ENCODE peak calls at places on chromosomes 16 and 17, in ten cellular contexts. C is tibial nerve, R is A549, U is sigmoid colon, A is esophagus muscularis mucosa, I is K562, W is transverse colon, J is stomach, O is H1, Q is HepG2. Z is an unnamed sample.

GRCh38 chr16:51107742-51108141 is 43.3 kb downstream of the SALL1 start:
- DNase-seq in Q (peak), C (no peak), R (no peak), U (no peak), I (no peak), O (no peak), A (no peak), W (no peak), J (no peak), Z (no peak)

GRCh38 chr17:37717627-37718382 is 27.1 kb downstream of the HNF1B start:
- DNase-seq in Q (no peak), A (no peak), C (no peak), W (no peak), I (no peak), O (no peak), U (no peak), J (no peak), R (no peak), Z (no peak)

GRCh38 chr16:1003551-1004347 is 22.2 kb downstream of the SOX8 start:
- DNase-seq in I (no peak), J (no peak), C (no peak), R (no peak), O (no peak), Q (no peak), A (no peak), U (no peak), W (no peak), Z (no peak)

GRCh38 chr16:28067604-28068382 is 4.3 kb upstream of the GSG1L start:
- DNase-seq in U (no peak), Q (no peak), W (no peak), C (peak), J (no peak), R (no peak), A (no peak), I (peak), O (no peak), Z (no peak)

GRCh38 chr16:23274968-23275367 is 27.1 kb upstream of the SCNN1B start:
- DNase-seq in O (no peak), A (no peak), J (no peak), R (peak), I (peak), C (no peak), U (no peak), Q (peak), W (no peak), Z (no peak)

GRCh38 chr16:57341441-57342303 is 16.9 kb upstream of the CCL22 start:
- DNase-seq in W (peak), I (no peak), U (no peak), R (peak), C (peak), A (peak), O (no peak), J (peak), Q (no peak), Z (no peak)

GRCh38 chr17:16872836-16873653 is 98.9 kb downstream of the TNFRSF13B start:
- DNase-seq in R (peak), I (peak), W (peak), U (no peak), C (no peak), Q (no peak), A (no peak), J (peak), O (no peak), Z (no peak)

GRCh38 chr17:41496803-41497484 is 7.2 kb upstream of the KRT36 start:
- DNase-seq in R (peak), O (peak), Q (peak), J (peak), I (peak), A (no peak), C (peak), W (peak), U (no peak), Z (peak)

GRCh38 chr17:44110823-44111633 is 12.4 kb downstream of the HDAC5 start:
- DNase-seq in I (peak), O (peak), W (peak), R (peak), J (peak), Q (peak), U (peak), A (peak), C (peak), Z (peak)

GRCh38 chr16:83840060-83840617 is 32.4 kb downstream of the HSBP1 start:
- DNase-seq in U (no peak), Q (no peak), J (no peak), R (no peak), A (no peak), C (no peak), I (no peak), O (no peak), W (no peak), Z (no peak)

GRCh38 chr17:58831780-58832179 is 76.1 kb downstream of the PPM1E start:
- DNase-seq in W (no peak), R (no peak), J (no peak), C (no peak), A (no peak), I (no peak), O (no peak), U (no peak), Q (no peak), Z (no peak)

GRCh38 chr16:69417537-69418199 is 6.8 kb upstream of the CYB5B start:
- DNase-seq in I (no peak), J (no peak), O (no peak), U (no peak), R (peak), C (no peak), W (no peak), A (no peak), Q (peak), Z (no peak)

GRCh38 chr16:49158029-49158642 is 123.5 kb downstream of the CBLN1 start:
- DNase-seq in A (no peak), R (peak), I (peak), U (no peak), C (no peak), J (no peak), O (no peak), W (peak), Q (peak), Z (no peak)

GRCh38 chr17:77307479-77308198 is 166.9 kb downstream of the SEC14L1 start:
- DNase-seq in A (no peak), O (no peak), W (no peak), U (no peak), C (no peak), R (no peak), Q (no peak), I (no peak), J (no peak), Z (no peak)

GRCh38 chr17:1413281-1413791 is 13.3 kb upstream of the YWHAE start:
- DNase-seq in R (peak), Q (peak), A (no peak), J (peak), W (peak), O (no peak), I (peak), C (peak), U (no peak), Z (no peak)

GRCh38 chr17:82021728-82022309 is 859 bp downstream of the CENPX start:
- DNase-seq in O (no peak), I (peak), J (no peak), C (no peak), W (peak), R (no peak), Q (no peak), U (no peak), A (no peak), Z (no peak)

GRCh38 chr16:77531741-77532140 is 96.9 kb upstream of the ADAMTS18 start:
- DNase-seq in U (no peak), A (peak), I (no peak), R (peak), O (no peak), C (no peak), J (no peak), W (no peak), Q (no peak), Z (no peak)

GRCh38 chr17:50240876-50241275 is 33.4 kb upstream of the TMEM92 start:
- DNase-seq in U (no peak), I (no peak), C (no peak), A (no peak), R (no peak), O (no peak), J (no peak), Q (no peak), W (no peak), Z (no peak)

GRCh38 chr17:37818689-37819088 is 73.8 kb upstream of the HNF1B start:
- DNase-seq in Q (no peak), C (no peak), J (peak), I (no peak), R (peak), A (no peak), O (no peak), W (peak), U (no peak), Z (no peak)

GRCh38 chr17:47632991-47633390 is 16.7 kb upstream of the KPNB1 start:
- DNase-seq in C (no peak), R (no peak), W (no peak), U (no peak), J (no peak), O (no peak), Q (no peak), A (no peak), I (no peak), Z (no peak)

GRCh38 chr17:48729335-48730239 is 1.0 kb upstream of the HOXB13 start:
- DNase-seq in O (no peak), I (no peak), W (no peak), A (no peak), C (no peak), Q (no peak), R (no peak), J (no peak), U (peak), Z (no peak)

GRCh38 chr16:9138731-9139501 is 47.5 kb downstream of the HAPSTR1 start:
- DNase-seq in J (peak), Q (peak), C (peak), O (no peak), W (peak), I (peak), U (peak), R (peak), A (no peak), Z (peak)

GRCh38 chr16:88287219-88287618 is 95.5 kb upstream of the ZNF469 start:
- DNase-seq in J (no peak), W (no peak), A (no peak), I (peak), O (no peak), R (peak), Q (peak), U (no peak), C (no peak), Z (no peak)

GRCh38 chr16:2882460-2883026 is 472 bp upstream of the FLYWCH2 start:
- DNase-seq in I (peak), W (peak), Q (peak), C (peak), R (peak), U (peak), O (peak), A (peak), J (peak), Z (peak)

GRCh38 chr17:5241861-5242671 is 7.4 kb upstream of the SCIMP start:
- DNase-seq in W (peak), R (no peak), A (no peak), Q (no peak), I (no peak), O (no peak), C (no peak), J (peak), U (no peak), Z (no peak)

GRCh38 chr17:61371606-61372005 is 28.0 kb upstream of the TBX2 start:
- DNase-seq in R (no peak), C (no peak), U (no peak), O (no peak), I (no peak), Q (no peak), W (no peak), A (no peak), J (no peak), Z (no peak)
- TF ChIP-seq CTCF in R (no peak), C (no peak), U (no peak), O (no peak), I (no peak), Q (no peak), W (no peak), A (no peak), J (no peak), Z (no peak)

DNA sequence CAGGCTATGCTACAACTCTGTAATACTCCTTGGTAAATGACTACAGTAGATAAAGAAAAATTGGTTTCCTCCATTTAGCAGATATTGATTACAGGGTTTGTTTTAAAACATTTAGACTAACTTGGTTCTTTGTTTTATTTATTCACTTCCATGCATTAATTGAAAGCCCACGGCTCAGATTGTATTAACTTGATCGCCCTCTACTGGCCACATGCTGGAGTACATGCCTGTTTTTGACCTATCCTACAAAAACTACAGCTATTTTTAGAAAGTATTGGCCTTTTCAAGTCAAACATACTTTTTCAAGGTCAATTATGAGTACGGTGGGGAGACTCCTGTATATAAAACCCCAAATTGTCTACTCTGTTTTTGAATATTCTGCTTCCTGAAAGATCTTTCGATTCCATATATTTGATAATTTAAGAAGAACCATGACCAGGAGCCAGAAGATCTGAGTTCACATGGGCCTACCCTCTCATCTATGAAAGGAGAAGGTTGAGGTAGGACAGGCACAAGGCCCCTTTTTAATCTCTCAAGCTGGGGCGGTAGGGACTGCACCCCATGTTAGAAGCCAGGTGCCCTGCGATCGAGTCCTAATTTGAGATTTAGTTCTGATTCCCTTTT is 51.8 kb downstream of the CA10 start:
- DNase-seq in A (no peak), W (peak), O (no peak), R (peak), U (no peak), Q (peak), I (peak), C (peak), J (peak), Z (peak)
- TF ChIP-seq EP300 in A (no peak), W (no peak), O (no peak), R (no peak), U (no peak), Q (no peak), I (no peak), C (no peak), J (no peak), Z (no peak)

GRCh38 chr16:4372315-4372577 is 598 bp downstream of the VASN start:
- DNase-seq in A (no peak), I (no peak), C (no peak), W (no peak), R (no peak), U (no peak), J (no peak), O (no peak), Q (no peak), Z (no peak)

GRCh38 chr16:4370151-4370550 is 1.5 kb upstream of the VASN start:
- DNase-seq in I (no peak), R (no peak), A (no peak), J (no peak), C (no peak), W (no peak), O (no peak), U (no peak), Q (no peak), Z (no peak)

GRCh38 chr16:4372578-4373355 is 1.1 kb downstream of the VASN start:
- DNase-seq in O (no peak), A (no peak), W (no peak), R (peak), J (peak), Q (peak), U (peak), C (no peak), I (no peak), Z (peak)

GRCh38 chr16:4370570-4371480 is 823 bp upstream of the VASN start:
- DNase-seq in R (no peak), W (peak), U (peak), O (no peak), Q (peak), A (no peak), C (peak), J (no peak), I (peak), Z (peak)

DNA sequence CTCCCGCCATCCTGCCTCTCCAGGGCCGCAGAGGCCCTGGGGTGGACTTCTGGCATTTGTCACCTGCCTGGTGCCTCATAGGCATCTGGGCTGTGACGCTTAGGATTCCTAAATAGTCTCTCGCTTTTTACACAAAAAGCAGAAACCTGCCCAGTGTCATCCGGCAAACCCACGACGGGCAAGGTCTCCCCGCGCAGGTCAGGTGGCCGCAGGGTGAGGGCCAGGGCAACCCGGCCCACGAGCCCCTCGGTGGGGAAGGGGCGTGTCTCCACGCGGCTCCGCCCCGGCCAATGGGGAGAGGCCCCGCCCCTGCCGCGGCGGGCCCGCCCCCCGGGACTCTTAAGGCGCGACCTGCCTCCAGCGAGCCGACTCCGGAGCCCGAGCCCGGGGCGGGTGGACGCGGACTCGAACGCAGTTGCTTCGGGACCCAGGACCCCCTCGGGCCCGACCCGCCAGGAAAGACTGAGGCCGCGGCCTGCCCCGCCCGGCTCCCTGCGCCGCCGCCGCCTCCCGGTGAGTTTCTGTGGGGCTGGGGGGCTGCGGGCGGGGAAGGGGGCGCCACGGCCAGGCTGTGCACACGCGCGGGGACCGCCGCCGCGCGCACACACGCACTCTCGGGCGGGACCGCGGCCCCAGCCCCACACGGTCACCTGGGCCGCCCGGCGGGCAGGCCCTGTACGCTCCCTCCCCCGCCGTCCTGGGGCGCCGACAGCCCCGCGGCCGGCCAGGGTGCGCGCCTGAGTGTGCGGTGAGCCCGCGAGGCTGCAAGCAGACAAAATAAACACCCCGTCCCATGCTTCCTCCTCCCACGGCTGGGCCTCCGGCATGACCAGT is at the start of gene VASN:
- DNase-seq in R (peak), A (no peak), O (no peak), W (peak), C (peak), I (peak), Q (peak), U (peak), J (peak), Z (peak)
- TF ChIP-seq POLR2A in R (peak), A (peak), O (peak), W (peak), C (peak), I (peak), Q (peak), U (peak), J (no peak), Z (peak)

GRCh38 chr16:81316176-81316496 is 1.4 kb downstream of the GAN start:
- DNase-seq in I (no peak), U (no peak), O (no peak), R (no peak), Q (no peak), A (no peak), J (no peak), W (no peak), C (no peak), Z (no peak)
- TF ChIP-seq CTCF in I (peak), U (no peak), O (no peak), R (no peak), Q (no peak), A (no peak), J (no peak), W (no peak), C (no peak), Z (no peak)

DNA sequence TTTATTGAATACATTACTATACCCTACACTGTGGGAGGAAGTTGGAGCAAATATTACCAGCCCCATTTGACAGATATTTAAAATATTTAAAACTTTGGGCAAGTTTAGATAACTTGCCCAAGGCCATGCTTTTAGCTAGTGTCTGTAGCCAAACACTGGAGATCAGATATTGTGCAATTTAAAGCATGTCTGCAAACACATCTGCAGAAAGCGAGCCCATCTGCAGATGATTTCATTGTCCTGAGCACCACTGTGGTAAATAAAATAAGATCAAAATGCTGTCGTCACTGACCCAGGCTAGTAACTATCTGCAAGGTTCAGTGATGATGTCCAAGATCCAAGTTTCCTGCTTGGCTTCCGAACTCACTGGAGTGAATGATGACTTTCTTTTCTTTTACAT is 25.0 kb downstream of the TMC7 start:
- DNase-seq in W (no peak), Q (peak), O (no peak), A (no peak), J (no peak), C (no peak), R (no peak), U (no peak), I (no peak), Z (no peak)
- TF ChIP-seq EP300 in W (no peak), Q (no peak), O (no peak), A (no peak), J (no peak), C (no peak), R (no peak), U (no peak), I (no peak), Z (no peak)

GRCh38 chr17:60135951-60136666 is 13.7 kb upstream of the CA4 start:
- DNase-seq in A (no peak), I (no peak), R (no peak), C (no peak), Q (no peak), W (peak), U (peak), O (no peak), J (no peak), Z (no peak)

GRCh38 chr17:60137731-60138130 is 12.0 kb upstream of the CA4 start:
- DNase-seq in A (no peak), I (no peak), J (no peak), U (peak), Q (no peak), O (no peak), W (no peak), C (no peak), R (no peak), Z (no peak)

GRCh38 chr17:60138769-60139437 is 10.9 kb upstream of the CA4 start:
- DNase-seq in R (no peak), U (peak), A (no peak), W (no peak), C (no peak), I (no peak), O (no peak), J (no peak), Q (no peak), Z (no peak)

GRCh38 chr17:60134396-60135159 is 15.2 kb upstream of the CA4 start:
- DNase-seq in O (no peak), Q (no peak), C (no peak), R (no peak), A (no peak), U (peak), I (peak), J (peak), W (no peak), Z (no peak)

DNA sequence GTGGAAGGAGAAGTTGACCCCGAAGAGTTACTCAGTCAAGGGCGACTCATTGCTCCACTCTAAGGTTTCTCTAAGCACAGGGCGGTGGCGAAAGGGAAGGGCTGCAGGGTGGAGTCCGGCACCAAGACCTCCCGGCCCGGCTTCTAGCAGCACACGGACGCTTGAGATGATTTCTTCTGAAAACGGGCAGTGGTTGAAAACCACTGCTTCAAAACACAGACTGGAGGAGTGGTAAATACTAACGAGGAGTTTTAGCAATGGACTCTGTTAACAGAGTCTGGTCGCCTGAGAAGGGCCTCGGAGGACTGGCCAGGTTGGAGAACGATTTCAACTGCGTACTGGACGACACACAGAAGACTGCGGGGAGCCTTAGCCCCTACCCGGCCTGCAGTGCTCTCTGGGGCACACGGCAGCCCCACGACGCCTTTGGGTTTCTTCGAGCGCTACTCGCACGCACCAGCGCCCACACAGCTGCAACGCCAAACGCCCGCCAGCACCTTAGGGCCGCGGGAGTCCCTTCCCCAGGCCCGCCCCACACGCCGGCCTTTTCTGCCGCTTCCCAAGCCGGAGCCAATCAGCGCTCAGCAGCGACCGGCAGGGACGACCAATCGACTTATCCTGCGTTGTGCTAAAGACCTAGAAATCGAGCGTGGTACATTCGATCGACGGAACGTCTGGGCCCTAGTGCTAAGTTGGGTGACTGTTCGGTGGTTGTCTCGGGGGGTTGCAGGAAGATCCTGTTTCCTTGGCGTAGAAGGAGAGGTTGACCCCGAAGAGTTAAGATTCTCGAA is 14.4 kb upstream of the CA4 start:
- DNase-seq in W (peak), U (peak), I (peak), J (peak), A (peak), C (peak), Q (peak), O (no peak), R (peak), Z (peak)
- TF ChIP-seq POLR2A in W (peak), U (peak), I (peak), J (no peak), A (no peak), C (peak), Q (no peak), O (peak), R (peak), Z (no peak)

Z was measured in ovary.